ENCODE peak calls at places on chromosomes 16 and 17, in four cellular contexts. One of them, this sample, is unnamed.

GRCh38 chr17:82613283-82614094 is 34.8 kb downstream of the WDR45B start:
- DNase-seq in SK-N-SH: peak; percentile 83
- DNase-seq in stomach: no peak
- DNase-seq in sigmoid colon: no peak
- DNase-seq in this sample: peak; percentile 61

GRCh38 chr17:9924735-9925191 is 19.7 kb upstream of the RCVRN start:
- DNase-seq in sigmoid colon: no peak
- DNase-seq in stomach: no peak
- DNase-seq in SK-N-SH: peak; percentile 61
- DNase-seq in this sample: peak; percentile 42

GRCh38 chr16:49788936-49789335 is 67.0 kb downstream of the ZNF423 start:
- DNase-seq in SK-N-SH: no peak
- DNase-seq in stomach: no peak
- DNase-seq in sigmoid colon: no peak
- DNase-seq in this sample: no peak

GRCh38 chr16:77223184-77223583 is 24.0 kb downstream of the SYCE1L start:
- DNase-seq in sigmoid colon: no peak
- DNase-seq in stomach: no peak
- DNase-seq in SK-N-SH: peak; percentile 35
- DNase-seq in this sample: no peak

GRCh38 chr16:11681526-11681925 is 13.3 kb downstream of the SNN start:
- DNase-seq in sigmoid colon: peak; percentile 65
- DNase-seq in stomach: no peak
- DNase-seq in SK-N-SH: no peak
- DNase-seq in this sample: no peak

GRCh38 chr17:48611213-48611612 is 396 bp upstream of the HOXB7 start:
- DNase-seq in stomach: no peak
- DNase-seq in sigmoid colon: no peak
- DNase-seq in SK-N-SH: no peak
- DNase-seq in this sample: no peak

GRCh38 chr17:48310748-48311213 is 119.2 kb downstream of the SKAP1 start:
- DNase-seq in SK-N-SH: no peak
- DNase-seq in stomach: no peak
- DNase-seq in sigmoid colon: no peak
- DNase-seq in this sample: no peak

GRCh38 chr16:49491111-49491670 is 117.6 kb downstream of the C16orf78 start:
- DNase-seq in stomach: no peak
- DNase-seq in sigmoid colon: peak; percentile 55
- DNase-seq in SK-N-SH: no peak
- DNase-seq in this sample: no peak

GRCh38 chr16:49855280-49855821 is 561 bp downstream of the ZNF423 start:
- DNase-seq in stomach: peak; percentile 88
- DNase-seq in sigmoid colon: peak; percentile 94
- DNase-seq in SK-N-SH: peak; percentile 83
- DNase-seq in this sample: peak; percentile 84

GRCh38 chr16:58026139-58026704 is 668 bp downstream of the MMP15 start:
- DNase-seq in sigmoid colon: peak; percentile 78
- DNase-seq in stomach: peak; percentile 66
- DNase-seq in SK-N-SH: peak; percentile 81
- DNase-seq in this sample: peak; percentile 25
- TF ChIP-seq CTCF in sigmoid colon: no peak
- TF ChIP-seq CTCF in stomach: no peak
- TF ChIP-seq CTCF in SK-N-SH: no peak
- TF ChIP-seq CTCF in this sample: no peak

DNA sequence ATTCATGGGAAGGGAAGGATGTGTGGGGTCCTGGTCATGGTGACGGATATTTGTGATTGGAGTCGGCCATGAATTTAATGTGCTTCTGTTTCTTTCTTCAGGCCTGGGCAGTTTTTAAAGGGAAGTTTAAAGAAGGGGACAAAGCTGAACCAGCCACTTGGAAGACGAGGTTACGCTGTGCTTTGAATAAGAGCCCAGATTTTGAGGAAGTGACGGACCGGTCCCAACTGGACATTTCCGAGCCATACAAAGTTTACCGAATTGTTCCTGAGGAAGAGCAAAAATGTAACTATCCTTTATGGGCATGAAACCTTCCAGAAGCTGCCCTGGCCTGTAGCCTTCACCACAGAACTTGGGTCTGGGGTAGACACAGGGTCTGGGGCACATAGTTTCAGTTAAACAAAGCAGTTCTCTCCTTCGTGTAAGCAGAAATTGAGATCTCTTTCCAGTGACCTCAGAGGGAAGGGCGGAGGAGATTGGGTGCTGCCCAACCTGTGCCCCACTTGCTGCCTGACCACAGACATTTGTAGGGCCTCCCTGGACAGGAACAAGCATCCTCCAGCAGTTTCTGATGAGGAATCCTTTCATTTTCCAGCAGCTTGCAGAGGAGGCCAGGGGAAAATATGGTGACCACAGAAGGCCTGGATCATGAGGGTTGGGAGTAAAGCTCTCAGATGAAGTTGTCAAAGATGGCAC is 10.1 kb downstream of the IRF8 start:
- DNase-seq in SK-N-SH: no peak
- DNase-seq in sigmoid colon: peak; percentile 57
- DNase-seq in stomach: no peak
- DNase-seq in this sample: no peak
- TF ChIP-seq POLR2AphosphoS5 in SK-N-SH: no peak
- TF ChIP-seq POLR2AphosphoS5 in sigmoid colon: no peak
- TF ChIP-seq POLR2AphosphoS5 in stomach: no peak
- TF ChIP-seq POLR2AphosphoS5 in this sample: no peak

DNA sequence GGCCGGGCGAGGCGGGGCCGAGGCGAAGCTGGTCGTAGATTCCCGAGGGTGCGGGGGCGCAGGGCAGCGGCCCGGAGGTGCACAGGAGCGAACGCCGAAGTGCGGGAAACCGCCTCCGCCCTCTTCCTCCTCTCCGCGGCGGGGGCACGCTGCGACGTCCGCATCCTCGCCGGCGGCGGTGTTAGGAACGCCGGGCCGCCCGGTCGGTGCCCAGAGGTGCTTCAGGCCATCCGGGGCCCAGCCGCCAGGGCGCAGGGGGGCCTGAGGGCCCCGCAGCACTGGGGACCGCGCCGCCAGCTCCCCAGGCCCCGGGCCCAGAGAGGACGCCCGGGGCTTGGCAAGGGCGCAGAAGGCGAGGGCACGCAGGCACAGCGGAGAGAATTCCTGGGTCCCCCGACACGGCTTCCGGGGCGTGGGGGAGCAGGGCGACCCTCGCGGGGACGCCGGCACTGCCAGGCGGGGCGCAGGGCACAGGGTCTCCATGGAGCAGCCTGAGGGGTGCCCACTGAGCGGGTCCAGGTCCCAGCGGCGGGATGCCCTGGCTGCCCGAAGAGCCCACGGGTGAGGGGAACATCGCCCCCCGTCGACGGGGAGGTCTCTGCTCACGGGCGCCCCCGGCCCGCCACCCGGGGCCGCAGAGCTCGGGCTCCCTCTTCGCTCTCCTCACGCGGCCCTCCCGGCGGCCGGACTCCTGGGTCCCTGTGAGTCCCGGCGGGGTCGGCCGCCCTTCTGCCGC is 576 bp downstream of the EPOP start:
- DNase-seq in stomach: peak; percentile 27
- DNase-seq in SK-N-SH: peak; percentile 81
- DNase-seq in sigmoid colon: no peak
- DNase-seq in this sample: no peak
- H3K4me1 ChIP-seq in stomach: peaks cover 27% of the 10 kb centered on the region
- H3K4me1 ChIP-seq in SK-N-SH: no peaks in the 10 kb centered on the region
- H3K4me1 ChIP-seq in sigmoid colon: peaks cover 35% of the 10 kb centered on the region
- H3K4me1 ChIP-seq in this sample: peaks cover 3% of the 10 kb centered on the region

GRCh38 chr17:57948555-57949420 is 6.4 kb downstream of the CUEDC1 start:
- DNase-seq in SK-N-SH: no peak
- DNase-seq in stomach: no peak
- DNase-seq in sigmoid colon: peak; percentile 75
- DNase-seq in this sample: no peak
- TF ChIP-seq CTCF in SK-N-SH: peak; percentile 50
- TF ChIP-seq CTCF in stomach: no peak
- TF ChIP-seq CTCF in sigmoid colon: no peak
- TF ChIP-seq CTCF in this sample: no peak

GRCh38 chr16:54446639-54447038 is 160.1 kb upstream of the IRX3 start:
- DNase-seq in stomach: no peak
- DNase-seq in SK-N-SH: no peak
- DNase-seq in sigmoid colon: no peak
- DNase-seq in this sample: peak; percentile 53
- TF ChIP-seq POLR2AphosphoS5 in stomach: no peak
- TF ChIP-seq POLR2AphosphoS5 in SK-N-SH: no peak
- TF ChIP-seq POLR2AphosphoS5 in sigmoid colon: no peak
- TF ChIP-seq POLR2AphosphoS5 in this sample: peak; percentile 75